ENCODE peak calls at places on chromosomes 6 and 20, in ten cellular contexts. I is dorsolateral prefrontal cortex, B is K562, D is body of pancreas, H is GM06990, R is IMR-90, Z is fibroblast of lung, X is upper lobe of right lung, E is lung, U is astrocyte of the spinal cord. J is an unnamed sample.
A peak's percentile ranks its signal among the peaks of the same experiment; 100 is the strongest.

GRCh38 chr6:62043079-62043478 is 242.9 kb downstream of the KHDRBS2 start:
- DNase-seq in D (no peak), R (no peak), H (no peak), X (no peak), I (no peak), U (no peak), Z (no peak), E (no peak), B (no peak), J (no peak)

GRCh38 chr20:41040855-41041254 is 12.2 kb downstream of the TOP1 start:
- DNase-seq in Z (no peak), X (no peak), B (no peak), I (no peak), R (no peak), H (no peak), U (no peak), E (no peak), D (no peak), J (no peak)

GRCh38 chr6:154682633-154683125 is 50.5 kb upstream of the SCAF8 start:
- DNase-seq in U (no peak), B (no peak), E (no peak), R (no peak), X (no peak), Z (no peak), I (no peak), H (no peak), D (no peak), J (no peak)

GRCh38 chr6:151286192-151286591 is 46.4 kb downstream of the AKAP12 start:
- DNase-seq in I (no peak), D (no peak), Z (no peak), B (no peak), R (peak; percentile 14), X (no peak), H (no peak), E (no peak), U (no peak), J (no peak)

GRCh38 chr6:3381233-3382065 is 75.4 kb downstream of the SLC22A23 start:
- DNase-seq in B (no peak), X (no peak), U (no peak), Z (no peak), I (peak; percentile 71), R (no peak), H (no peak), D (no peak), E (no peak), J (no peak)

GRCh38 chr6:125658759-125659431 is 90.5 kb upstream of the HEY2 start:
- DNase-seq in R (no peak), X (no peak), E (no peak), U (no peak), D (no peak), H (no peak), B (no peak), Z (no peak), I (no peak), J (no peak)

GRCh38 chr6:52243282-52243893 is 912 bp downstream of the IL17F start:
- DNase-seq in E (no peak), U (no peak), I (no peak), D (no peak), Z (no peak), X (no peak), H (no peak), R (peak; percentile 20), B (no peak), J (no peak)

GRCh38 chr6:160398674-160399271 is 50.6 kb downstream of the SLC22A3 start:
- DNase-seq in I (no peak), H (peak; percentile 25), Z (peak; percentile 42), X (no peak), D (no peak), E (no peak), U (peak; percentile 15), B (no peak), R (no peak), J (no peak)

GRCh38 chr20:63100401-63100925 is 93.7 kb upstream of the BHLHE23 start:
- DNase-seq in I (no peak), X (peak; percentile 37), R (no peak), Z (no peak), D (no peak), E (no peak), U (no peak), H (no peak), B (no peak), J (no peak)

GRCh38 chr6:16031278-16031981 is 97.5 kb upstream of the MYLIP start:
- DNase-seq in I (no peak), U (no peak), H (no peak), D (no peak), R (no peak), Z (no peak), E (no peak), B (peak; percentile 94), X (no peak), J (no peak)

GRCh38 chr6:42981866-42982265 is 2.5 kb upstream of the PPP2R5D start:
- DNase-seq in H (no peak), B (no peak), R (no peak), I (no peak), U (no peak), E (no peak), X (no peak), D (no peak), Z (no peak), J (no peak)

GRCh38 chr6:164051427-164051826 is 636.9 kb downstream of the QKI start:
- DNase-seq in I (no peak), D (no peak), X (no peak), E (no peak), H (no peak), B (no peak), R (no peak), U (no peak), Z (no peak), J (no peak)

GRCh38 chr20:49742948-49743347 is 29.3 kb upstream of the B4GALT5 start:
- DNase-seq in X (no peak), Z (no peak), H (no peak), E (no peak), U (no peak), I (no peak), R (no peak), B (no peak), D (no peak), J (no peak)

GRCh38 chr6:119317007-119317406 is 32.6 kb downstream of the MAN1A1 start:
- DNase-seq in Z (no peak), E (no peak), R (no peak), U (no peak), B (no peak), H (no peak), I (no peak), D (no peak), X (no peak), J (no peak)

GRCh38 chr6:101117397-101118185 is 236.5 kb upstream of the ASCC3 start:
- DNase-seq in Z (no peak), U (no peak), B (no peak), X (no peak), E (no peak), D (no peak), I (no peak), R (no peak), H (no peak), J (no peak)

GRCh38 chr20:38723982-38724602 is at the start of gene SLC32A1:
- DNase-seq in H (no peak), X (no peak), U (no peak), B (peak; percentile 23), Z (no peak), R (no peak), I (no peak), D (no peak), E (no peak), J (no peak)

GRCh38 chr6:37709932-37710565 is 12.4 kb upstream of the MDGA1 start:
- DNase-seq in Z (no peak), R (no peak), X (no peak), H (no peak), U (no peak), D (no peak), I (no peak), B (no peak), E (no peak), J (no peak)

GRCh38 chr6:163728442-163729126 is 314.1 kb downstream of the QKI start:
- DNase-seq in D (no peak), U (no peak), B (no peak), I (no peak), R (no peak), Z (no peak), H (no peak), X (peak; percentile 34), E (no peak), J (no peak)

GRCh38 chr20:61436268-61436667 is 184.2 kb downstream of the CDH4 start:
- DNase-seq in Z (peak; percentile 39), I (no peak), R (peak; percentile 61), E (no peak), H (no peak), X (peak; percentile 19), B (no peak), D (no peak), U (peak; percentile 87), J (no peak)

DNA sequence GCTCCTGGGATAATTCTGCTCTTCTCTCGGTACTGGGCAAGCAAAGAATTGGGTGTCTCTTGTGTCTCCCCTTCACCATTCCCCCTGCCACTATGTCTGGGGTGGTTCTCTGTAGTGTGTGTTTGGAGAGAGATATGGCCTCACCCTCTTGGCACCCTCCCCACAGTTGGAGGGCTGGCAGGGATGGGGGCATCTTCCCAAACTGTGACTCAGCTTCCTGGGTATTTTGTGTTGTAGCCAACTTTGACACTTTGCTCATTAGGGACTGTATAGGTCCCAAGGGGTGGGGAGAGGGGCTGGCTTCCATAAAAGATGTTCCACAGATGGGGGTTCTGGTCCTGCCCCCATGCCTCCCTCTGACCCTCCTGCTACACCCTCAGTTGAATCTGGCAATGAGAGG is 1.7 kb downstream of the TNXB start:
- DNase-seq in D (no peak), E (no peak), U (no peak), Z (peak; percentile 51), R (no peak), H (no peak), X (no peak), I (no peak), B (no peak), J (no peak)
- H3K4me3 ChIP-seq in D (no peak overlapping the region), E (no peak overlapping the region), U (no peak overlapping the region), Z (peak overlapping the region; percentile 1), R (no peak overlapping the region), H (no peak overlapping the region), X (peak overlapping the region; percentile 62), I (no peak overlapping the region), B (no peak overlapping the region), J (no peak overlapping the region)

GRCh38 chr20:25669826-25670422 is 26.7 kb downstream of the ZNF337 start:
- DNase-seq in U (peak; percentile 22), X (no peak), D (no peak), E (no peak), B (no peak), I (no peak), R (peak; percentile 87), Z (peak; percentile 85), H (no peak), J (no peak)
- TF ChIP-seq CTCF in U (peak; percentile 24), X (no peak), D (no peak), E (no peak), B (no peak), I (no peak), R (peak; percentile 14), Z (no peak), H (no peak), J (peak; percentile 18)

GRCh38 chr6:71291991-71292390 is 3.4 kb downstream of the OGFRL1 start:
- DNase-seq in Z (no peak), I (no peak), B (no peak), R (peak; percentile 7), U (no peak), E (no peak), D (no peak), H (no peak), X (no peak), J (no peak)
- H3K4me3 ChIP-seq in Z (no peak overlapping the region), I (peak overlapping the region; percentile 83), B (no peak overlapping the region), R (no peak overlapping the region), U (no peak overlapping the region), E (no peak overlapping the region), D (no peak overlapping the region), H (no peak overlapping the region), X (no peak overlapping the region), J (peak overlapping the region; percentile 58)

GRCh38 chr6:6469074-6469473 is 119.4 kb upstream of the LY86 start:
- DNase-seq in U (no peak), H (no peak), X (no peak), R (no peak), Z (no peak), I (no peak), B (no peak), E (no peak), D (no peak), J (no peak)
- TF ChIP-seq CTCF in U (no peak), H (no peak), X (no peak), R (no peak), Z (no peak), I (no peak), B (no peak), E (no peak), D (no peak), J (no peak)

J was measured in retinal pigment epithelial cell.